ENCODE peak calls at places on chromosomes 12 and 14, in nine cellular contexts. T, X, C, S, J, P, B, L and H are unnamed samples.

GRCh38 chr12:103769240-103769945 is 71.6 kb downstream of the NT5DC3 start:
- DNase-seq in T (no peak), X (no peak), C (peak; percentile 16), S (no peak), J (no peak), P (no peak), B (no peak), L (no peak), H (no peak)

GRCh38 chr12:53097564-53098353 is at the start of gene IGFBP6:
- DNase-seq in T (peak; percentile 91), X (peak; percentile 66), C (no peak), S (peak; percentile 93), J (no peak), P (no peak), B (no peak), L (no peak), H (peak; percentile 55)

GRCh38 chr12:103308396-103308795 is 187.4 kb downstream of the C12orf42 start:
- DNase-seq in T (no peak), X (no peak), C (no peak), S (no peak), J (no peak), P (no peak), B (no peak), L (no peak), H (no peak)

GRCh38 chr12:92757599-92758121 is 54.9 kb downstream of the PLEKHG7 start:
- DNase-seq in T (no peak), X (no peak), C (no peak), S (no peak), J (no peak), P (no peak), B (no peak), L (no peak), H (no peak)

GRCh38 chr12:65442418-65442817 is 163.9 kb downstream of the MSRB3 start:
- DNase-seq in T (no peak), X (no peak), C (no peak), S (no peak), J (no peak), P (no peak), B (no peak), L (no peak), H (no peak)

GRCh38 chr12:51904951-51905471 is 2.3 kb upstream of the ACVRL1 start:
- DNase-seq in T (peak; percentile 41), X (peak; percentile 9), C (no peak), S (no peak), J (no peak), P (no peak), B (no peak), L (no peak), H (no peak)

GRCh38 chr12:8662592-8662991 is at the start of gene MFAP5:
- DNase-seq in T (no peak), X (no peak), C (no peak), S (no peak), J (no peak), P (no peak), B (no peak), L (no peak), H (no peak)

GRCh38 chr12:132161046-132161781 is 17.0 kb downstream of the NOC4L start:
- DNase-seq in T (peak; percentile 51), X (no peak), C (no peak), S (peak; percentile 45), J (no peak), P (no peak), B (no peak), L (peak; percentile 39), H (no peak)

GRCh38 chr12:6361834-6362233 is 13.5 kb downstream of the SCNN1A start:
- DNase-seq in T (no peak), X (peak; percentile 84), C (no peak), S (peak; percentile 79), J (no peak), P (no peak), B (no peak), L (no peak), H (peak; percentile 79)

GRCh38 chr14:95183532-95184412 is 26.4 kb upstream of the DICER1 start:
- DNase-seq in T (no peak), X (no peak), C (no peak), S (no peak), J (no peak), P (no peak), B (no peak), L (no peak), H (no peak)

GRCh38 chr14:85454183-85454813 is 75.6 kb upstream of the FLRT2 start:
- DNase-seq in T (no peak), X (no peak), C (no peak), S (no peak), J (no peak), P (no peak), B (no peak), L (no peak), H (no peak)

GRCh38 chr12:89239534-89239933 is 112.8 kb downstream of the DUSP6 start:
- DNase-seq in T (no peak), X (no peak), C (no peak), S (no peak), J (no peak), P (no peak), B (no peak), L (no peak), H (no peak)

GRCh38 chr14:72892879-72893635 is 844 bp downstream of the DPF3 start:
- DNase-seq in T (peak; percentile 73), X (peak; percentile 33), C (no peak), S (peak; percentile 83), J (peak; percentile 35), P (no peak), B (no peak), L (no peak), H (no peak)

GRCh38 chr14:50357124-50357523 is 39.6 kb downstream of the CDKL1 start:
- DNase-seq in T (no peak), X (no peak), C (no peak), S (no peak), J (no peak), P (no peak), B (no peak), L (no peak), H (no peak)

GRCh38 chr12:129001-129400 is 62.4 kb downstream of the IQSEC3 start:
- DNase-seq in T (no peak), X (no peak), C (no peak), S (no peak), J (no peak), P (no peak), B (no peak), L (no peak), H (no peak)

GRCh38 chr14:29233188-29233587 is 466.6 kb downstream of the FOXG1 start:
- DNase-seq in T (no peak), X (no peak), C (no peak), S (no peak), J (no peak), P (no peak), B (no peak), L (no peak), H (no peak)

GRCh38 chr12:51082561-51083139 is 746 bp downstream of the CSRNP2 start:
- DNase-seq in T (no peak), X (peak; percentile 22), C (no peak), S (no peak), J (no peak), P (peak; percentile 7), B (no peak), L (no peak), H (no peak)

GRCh38 chr14:95146079-95146771 is 11.1 kb downstream of the DICER1 start:
- DNase-seq in T (no peak), X (peak; percentile 74), C (no peak), S (peak; percentile 64), J (no peak), P (no peak), B (no peak), L (no peak), H (no peak)

DNA sequence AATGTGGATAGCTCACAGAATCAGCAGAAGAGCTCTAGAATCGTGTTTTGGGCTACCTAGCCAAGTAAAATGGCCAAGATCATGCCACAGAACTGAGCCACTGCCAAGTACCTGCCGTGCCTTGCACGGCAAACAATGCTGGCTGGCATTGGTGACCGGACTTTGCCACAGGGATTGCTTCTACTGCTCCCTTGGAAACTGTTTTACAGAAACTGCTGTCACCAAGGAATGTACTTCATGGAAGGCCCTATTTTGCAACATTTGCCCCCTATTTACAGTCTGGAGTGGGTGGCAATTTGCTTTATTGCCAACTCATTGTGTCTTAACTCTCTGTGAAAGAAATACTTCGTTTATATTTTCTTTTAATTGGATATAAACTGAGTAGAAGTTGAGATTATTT is 49.0 kb downstream of the BORCS5 start:
- DNase-seq in T (no peak), X (peak; percentile 77), C (no peak), S (no peak), J (no peak), P (peak; percentile 77), B (peak; percentile 83), L (no peak), H (peak; percentile 92)
- TF ChIP-seq POLR2AphosphoS5 in T (no peak), X (peak; percentile 19), C (no peak), S (no peak), J (no peak), P (no peak), B (no peak), L (no peak), H (peak; percentile 73)

GRCh38 chr14:26598672-26599131 is 869 bp upstream of the NOVA1 start:
- DNase-seq in T (peak; percentile 4), X (no peak), C (no peak), S (no peak), J (no peak), P (no peak), B (no peak), L (no peak), H (no peak)

GRCh38 chr14:26596722-26597030 is 1.2 kb downstream of the NOVA1 start:
- DNase-seq in T (no peak), X (peak; percentile 9), C (no peak), S (no peak), J (no peak), P (no peak), B (peak; percentile 50), L (no peak), H (no peak)

GRCh38 chr14:26597136-26598080 is at the start of gene NOVA1:
- DNase-seq in T (peak; percentile 68), X (peak; percentile 13), C (no peak), S (peak; percentile 67), J (peak; percentile 9), P (no peak), B (peak; percentile 55), L (no peak), H (no peak)

GRCh38 chr14:26595922-26596721 is 1.7 kb downstream of the NOVA1 start:
- DNase-seq in T (no peak), X (no peak), C (no peak), S (no peak), J (no peak), P (no peak), B (no peak), L (no peak), H (no peak)

GRCh38 chr14:26598081-26598671 is 343 bp upstream of the NOVA1 start:
- DNase-seq in T (peak; percentile 87), X (peak; percentile 80), C (no peak), S (peak; percentile 69), J (peak; percentile 27), P (peak; percentile 77), B (peak; percentile 81), L (no peak), H (peak; percentile 57)
- TF ChIP-seq POLR2AphosphoS5 in T (no peak), X (peak; percentile 62), C (no peak), S (peak; percentile 60), J (no peak), P (no peak), B (no peak), L (no peak), H (no peak)

GRCh38 chr14:69355955-69356321 is 42.2 kb downstream of the ERH start:
- DNase-seq in T (no peak), X (no peak), C (no peak), S (no peak), J (no peak), P (no peak), B (no peak), L (no peak), H (no peak)
- TF ChIP-seq POLR2AphosphoS5 in T (no peak), X (no peak), C (no peak), S (no peak), J (no peak), P (no peak), B (peak; percentile 32), L (no peak), H (no peak)

GRCh38 chr14:103520657-103521437 is 1.8 kb downstream of the CKB start:
- DNase-seq in T (peak; percentile 92), X (peak; percentile 89), C (no peak), S (peak; percentile 92), J (peak; percentile 79), P (no peak), B (peak; percentile 75), L (peak; percentile 53), H (peak; percentile 87)
- TF ChIP-seq POLR2AphosphoS5 in T (peak; percentile 13), X (peak; percentile 86), C (no peak), S (peak; percentile 73), J (no peak), P (no peak), B (no peak), L (peak; percentile 62), H (peak; percentile 20)